ENCODE peak calls at places on chromosomes 16 and 17, in five cellular contexts. X is progenitor cell of endocrine pancreas, W is mucosa of descending colon, G is tibial nerve, D is lower lobe of right lung. E is an unnamed sample.

GRCh38 chr16:4319454-4319853 is 3.6 kb downstream of the GLIS2 start:
- DNase-seq in W (no peak), D (no peak), X (no peak), G (no peak), E (no peak)

GRCh38 chr16:71473891-71474290 is 11.8 kb upstream of the ZNF23 start:
- DNase-seq in X (no peak), G (no peak), D (no peak), W (no peak), E (no peak)

GRCh38 chr17:2952174-2952845 is 111.1 kb downstream of the OR1D5 start:
- DNase-seq in X (no peak), W (no peak), G (no peak), D (peak), E (no peak)

GRCh38 chr17:43779145-43780125 is 658 bp upstream of the DUSP3 start:
- DNase-seq in G (no peak), D (no peak), W (peak), X (no peak), E (no peak)

GRCh38 chr17:33328129-33328528 is 35.0 kb upstream of the ASIC2 start:
- DNase-seq in X (peak), D (no peak), W (no peak), G (no peak), E (no peak)

GRCh38 chr16:86375370-86375769 is 135.0 kb upstream of the FOXF1 start:
- DNase-seq in G (no peak), W (no peak), D (no peak), X (no peak), E (no peak)

GRCh38 chr17:15247891-15248529 is 17.1 kb downstream of the PMP22 start:
- DNase-seq in G (no peak), D (no peak), W (no peak), X (no peak), E (peak)

GRCh38 chr17:8384801-8385335 is 1.9 kb upstream of the RPL26 start:
- DNase-seq in W (no peak), X (no peak), D (no peak), G (no peak), E (no peak)

GRCh38 chr17:17495448-17496188 is 577 bp downstream of the RASD1 start:
- DNase-seq in X (no peak), W (peak), G (no peak), D (peak), E (peak)

GRCh38 chr17:59154335-59154720 is 658 bp downstream of the SKA2 start:
- DNase-seq in G (no peak), D (peak), W (peak), X (peak), E (peak)

GRCh38 chr17:42279776-42280630 is 3.8 kb upstream of the STAT5B start:
- DNase-seq in G (no peak), W (no peak), X (no peak), D (no peak), E (peak)

GRCh38 chr16:30085820-30086219 is 5.9 kb downstream of the TBX6 start:
- DNase-seq in D (no peak), G (no peak), X (no peak), W (no peak), E (no peak)

GRCh38 chr17:921161-921560 is 58.4 kb downstream of the NXN start:
- DNase-seq in G (no peak), X (no peak), D (no peak), W (no peak), E (no peak)

GRCh38 chr16:70605284-70605659 is 41.1 kb upstream of the IL34 start:
- DNase-seq in W (no peak), G (no peak), X (no peak), D (no peak), E (no peak)

GRCh38 chr17:64785050-64785449 is 122.9 kb upstream of the SMURF2 start:
- DNase-seq in W (peak), X (no peak), D (no peak), G (no peak), E (no peak)

GRCh38 chr16:12518238-12519004 is 285.3 kb downstream of the CPPED1 start:
- DNase-seq in G (no peak), D (no peak), W (no peak), X (no peak), E (no peak)

GRCh38 chr17:82236142-82236971 is 7.5 kb downstream of the SLC16A3 start:
- DNase-seq in X (peak), D (peak), G (peak), W (peak), E (no peak)

GRCh38 chr17:79224903-79225302 is 150.3 kb downstream of the ENGASE start:
- DNase-seq in G (no peak), D (no peak), X (no peak), W (no peak), E (no peak)

GRCh38 chr17:83135692-83136091 is 56.3 kb downstream of the METRNL start:
- DNase-seq in W (no peak), X (no peak), D (peak), G (no peak), E (peak)

GRCh38 chr16:13798211-13798610 is 121.7 kb upstream of the ERCC4 start:
- DNase-seq in W (no peak), D (no peak), G (no peak), X (no peak), E (no peak)

GRCh38 chr17:79923974-79924638 is 84.9 kb upstream of the CBX4 start:
- DNase-seq in W (peak), X (peak), D (no peak), G (no peak), E (no peak)

GRCh38 chr16:70582280-70582978 is 58.8 kb downstream of the SF3B3 start:
- DNase-seq in X (no peak), W (no peak), G (no peak), D (no peak), E (no peak)

DNA sequence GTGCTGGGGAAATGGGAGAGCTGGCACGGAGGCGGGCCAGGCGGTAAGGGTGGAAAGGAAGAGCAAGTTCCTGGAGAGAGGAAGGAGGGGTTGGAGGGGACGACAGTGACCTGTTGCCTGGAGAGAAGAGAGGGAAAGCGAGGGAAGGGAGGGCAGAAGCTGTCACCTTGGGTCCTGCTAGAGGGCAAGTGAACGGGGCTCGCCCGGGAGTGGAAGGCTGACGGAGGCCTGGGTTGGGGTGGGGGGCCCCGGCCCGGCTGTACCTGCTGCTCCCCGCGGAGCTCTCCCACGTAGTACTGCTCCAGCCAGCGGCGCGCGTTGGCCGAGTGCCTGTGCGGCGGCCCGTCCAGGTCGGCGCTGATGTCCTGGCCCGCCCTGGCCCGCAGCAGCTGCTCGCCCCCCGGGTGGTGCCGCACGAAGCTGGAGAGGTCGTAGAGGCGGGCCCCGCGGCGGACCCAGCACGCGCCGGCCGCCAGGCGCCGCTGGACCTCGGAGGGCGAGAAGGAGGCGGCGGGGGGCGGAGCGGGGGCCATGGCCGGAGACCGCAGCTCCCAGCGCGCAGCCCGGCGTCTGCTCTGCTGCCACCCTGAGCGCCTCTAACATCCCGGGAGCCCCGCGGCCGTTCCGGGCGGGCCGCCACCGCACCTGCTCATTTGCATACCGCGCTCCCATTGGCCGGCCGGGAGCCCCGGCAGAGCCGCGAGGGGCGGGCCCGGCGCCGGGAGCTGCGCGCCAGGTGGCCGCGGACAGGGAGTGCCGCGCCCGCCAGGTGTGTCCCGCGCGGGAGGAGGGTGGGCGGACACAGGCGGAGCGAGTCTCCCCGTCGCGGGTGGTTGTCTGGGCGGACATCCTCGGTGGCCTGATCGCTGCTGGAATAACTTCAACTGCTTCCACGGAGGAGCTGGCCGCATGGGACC is at the start of gene FA2H:
- DNase-seq in X (peak), G (no peak), W (peak), D (peak), E (no peak)
- TF ChIP-seq CTCF in X (peak), G (peak), W (peak), D (peak), E (no peak)

DNA sequence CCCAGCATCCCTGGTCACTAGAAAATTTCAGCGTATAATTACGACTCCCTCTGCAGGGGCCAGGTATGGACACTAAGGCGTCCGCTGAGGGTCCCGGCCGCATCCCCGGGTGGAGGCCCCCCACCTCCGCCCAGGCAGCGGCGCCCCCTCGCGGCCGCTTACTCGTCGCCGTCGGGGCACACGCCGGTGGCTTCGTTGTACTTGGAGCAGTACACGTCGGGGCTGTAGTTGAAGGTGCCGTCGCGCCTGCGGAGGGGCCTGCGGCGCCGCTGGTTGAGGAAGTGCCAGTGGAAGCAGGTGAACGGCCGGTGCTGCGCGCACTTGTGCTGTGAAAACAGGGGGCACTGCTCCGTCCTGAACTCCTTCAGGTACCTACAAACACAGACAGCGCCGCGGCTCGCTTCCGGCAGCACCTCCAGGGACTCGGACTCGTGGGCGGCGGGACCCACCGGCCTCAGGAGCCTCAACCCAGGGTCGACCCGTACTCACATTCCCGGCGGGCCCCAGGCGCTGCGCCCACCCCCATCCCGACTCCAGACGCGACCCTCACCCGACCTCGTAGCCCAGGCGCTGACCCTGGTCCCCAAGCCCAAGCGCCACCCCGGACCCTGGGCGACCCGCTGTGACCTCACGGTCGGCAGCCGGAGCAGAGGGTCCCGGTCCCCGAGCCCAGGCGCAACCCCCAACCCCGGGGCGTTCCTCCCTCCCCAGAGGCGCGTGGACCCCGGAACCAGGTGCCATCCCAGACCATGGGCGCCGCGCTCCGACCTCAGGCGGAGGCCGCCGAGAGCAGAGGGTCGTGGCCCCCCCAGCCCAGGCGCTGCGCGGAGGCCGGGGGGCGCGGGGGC is 596 bp downstream of the UNKL start:
- DNase-seq in D (peak), G (no peak), X (peak), W (peak), E (no peak)
- TF ChIP-seq CTCF in D (peak), G (peak), X (peak), W (peak), E (peak)

DNA sequence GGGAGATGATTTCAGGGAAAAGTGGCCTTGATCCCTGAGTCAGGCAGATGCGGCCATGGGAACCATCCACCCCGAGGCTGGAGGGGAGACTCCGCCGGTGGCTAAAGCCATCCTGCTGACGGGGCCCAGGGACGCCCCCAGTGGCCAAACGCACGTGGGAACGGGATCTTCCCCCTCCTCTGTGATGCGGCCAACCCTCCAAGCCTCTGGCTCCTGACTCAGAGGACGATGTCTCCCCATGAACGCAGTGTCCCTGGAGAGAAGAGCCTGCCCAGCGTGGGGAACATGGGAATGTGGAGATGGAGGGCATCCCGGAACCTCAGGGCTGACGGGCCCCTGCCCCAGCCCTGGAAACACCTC is 25.0 kb downstream of the SLC7A5 start:
- DNase-seq in X (no peak), D (no peak), W (no peak), G (no peak), E (no peak)
- TF ChIP-seq CTCF in X (peak), D (no peak), W (no peak), G (no peak), E (no peak)

GRCh38 chr16:84618428-84619102 is 687 bp upstream of the COTL1 start:
- DNase-seq in W (no peak), G (no peak), D (no peak), X (no peak), E (peak)

GRCh38 chr16:84617631-84618427 is at the start of gene COTL1:
- DNase-seq in G (peak), X (peak), D (peak), W (peak), E (peak)

GRCh38 chr16:84617068-84617630 is 729 bp downstream of the COTL1 start:
- DNase-seq in G (no peak), X (no peak), D (peak), W (peak), E (no peak)

GRCh38 chr16:84616515-84616914 is 1.4 kb downstream of the COTL1 start:
- DNase-seq in X (no peak), D (no peak), G (no peak), W (no peak), E (no peak)

GRCh38 chr16:84619103-84619460 is 1.2 kb upstream of the COTL1 start:
- DNase-seq in G (no peak), D (no peak), X (no peak), W (no peak), E (no peak)
- TF ChIP-seq CTCF in G (no peak), D (no peak), X (no peak), W (no peak), E (no peak)

DNA sequence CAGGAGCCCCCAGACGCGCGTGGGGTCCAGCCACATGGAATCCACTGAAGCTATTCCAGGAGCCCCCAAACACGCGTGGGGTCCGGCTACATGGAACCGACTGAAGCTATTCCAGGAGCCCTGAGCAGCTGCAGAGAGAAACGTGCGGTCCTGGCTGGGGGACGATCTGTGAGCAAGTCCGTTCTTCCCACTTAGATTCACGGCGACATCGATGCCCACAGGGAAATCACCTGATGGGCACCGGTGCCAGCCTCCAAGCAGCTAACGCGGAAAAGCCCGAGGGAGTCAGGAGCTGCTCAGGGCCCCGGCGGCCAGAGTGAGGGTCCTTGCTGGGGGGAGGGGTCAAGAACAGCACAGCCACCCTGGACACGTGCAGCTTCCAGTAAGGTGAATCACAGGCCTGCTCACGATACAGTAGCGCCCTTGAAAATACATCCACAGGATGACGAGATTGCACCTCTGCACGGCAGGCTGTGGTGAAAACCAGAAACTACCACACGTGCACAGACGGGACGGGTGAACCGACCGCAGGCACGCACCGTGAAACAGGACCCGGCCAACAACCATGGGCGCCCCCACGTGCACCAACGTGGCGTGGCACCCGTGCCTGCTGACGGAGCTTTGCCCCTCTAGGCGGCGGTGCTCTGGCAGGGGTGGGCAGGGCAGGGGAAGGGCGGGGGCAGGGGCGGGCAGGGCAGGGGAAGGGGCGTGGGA is 77.7 kb upstream of the GNG13 start:
- DNase-seq in G (no peak), X (no peak), W (no peak), D (peak), E (no peak)
- TF ChIP-seq CTCF in G (no peak), X (peak), W (no peak), D (no peak), E (no peak)

E was measured in right atrium auricular region.